ENCODE peak calls at places on chromosomes 5 and 9, in five cellular contexts. G, E, H, Y and X are unnamed samples.

GRCh38 chr5:139696894-139697658 is 48.9 kb downstream of the CXXC5 start:
- DNase-seq in G (no peak), E (peak; percentile 93), H (peak; percentile 75), Y (peak; percentile 82), X (peak; percentile 35)

GRCh38 chr9:117315236-117315635 is 99.6 kb downstream of the ASTN2 start:
- DNase-seq in G (no peak), E (no peak), H (no peak), Y (no peak), X (no peak)

GRCh38 chr5:54264574-54264973 is 45.8 kb downstream of the ARL15 start:
- DNase-seq in G (no peak), E (no peak), H (no peak), Y (no peak), X (no peak)

GRCh38 chr9:98861881-98862501 is 54.5 kb downstream of the GALNT12 start:
- DNase-seq in G (no peak), E (peak; percentile 99), H (no peak), Y (no peak), X (peak; percentile 93)

GRCh38 chr5:132639706-132640130 is 18.3 kb upstream of the IL13 start:
- DNase-seq in G (peak; percentile 80), E (no peak), H (no peak), Y (no peak), X (no peak)

GRCh38 chr9:105286098-105286497 is 41.6 kb downstream of the SLC44A1 start:
- DNase-seq in G (no peak), E (no peak), H (no peak), Y (no peak), X (no peak)

GRCh38 chr5:78706825-78707224 is 58.3 kb upstream of the LHFPL2 start:
- DNase-seq in G (no peak), E (peak; percentile 10), H (no peak), Y (no peak), X (no peak)

GRCh38 chr9:75063556-75064305 is 24.2 kb downstream of the NMRK1 start:
- DNase-seq in G (no peak), E (peak; percentile 71), H (no peak), Y (no peak), X (peak; percentile 2)

GRCh38 chr5:134436523-134437339 is 25.1 kb upstream of the CDKN2AIPNL start:
- DNase-seq in G (peak; percentile 89), E (peak; percentile 99), H (peak; percentile 84), Y (no peak), X (peak; percentile 86)

GRCh38 chr9:130857864-130858730 is 23.0 kb downstream of the ABL1 start:
- DNase-seq in G (no peak), E (peak; percentile 95), H (no peak), Y (no peak), X (peak; percentile 15)

GRCh38 chr9:35579130-35579529 is 25.9 kb upstream of the TESK1 start:
- DNase-seq in G (no peak), E (no peak), H (no peak), Y (no peak), X (no peak)

GRCh38 chr5:135437796-135438560 is 9.2 kb downstream of the DCANP1 start:
- DNase-seq in G (no peak), E (peak; percentile 94), H (peak; percentile 86), Y (no peak), X (peak; percentile 79)

GRCh38 chr9:131405429-131405828 is 11.5 kb downstream of the PRRC2B start:
- DNase-seq in G (no peak), E (peak; percentile 81), H (no peak), Y (no peak), X (no peak)

GRCh38 chr5:169648725-169649124 is 11.7 kb downstream of the DOCK2 start:
- DNase-seq in G (no peak), E (peak; percentile 90), H (peak; percentile 17), Y (no peak), X (no peak)

GRCh38 chr5:74272019-74272775 is 368.3 kb downstream of the ENC1 start:
- DNase-seq in G (no peak), E (peak; percentile 61), H (peak; percentile 59), Y (no peak), X (peak; percentile 51)

GRCh38 chr9:5971740-5972139 is 43.7 kb downstream of the RANBP6 start:
- DNase-seq in G (no peak), E (peak; percentile 52), H (no peak), Y (no peak), X (peak; percentile 35)

GRCh38 chr5:82748688-82749091 is 328.5 kb downstream of the TMEM167A start:
- DNase-seq in G (no peak), E (no peak), H (no peak), Y (no peak), X (no peak)
- H3F3A ChIP-seq in G (no peaks in the 10 kb centered on the region), E (no peaks in the 10 kb centered on the region), H (no peaks in the 10 kb centered on the region), Y (no peaks in the 10 kb centered on the region), X (no peaks in the 10 kb centered on the region)

GRCh38 chr9:91818226-91818587 is 131.8 kb downstream of the ROR2 start:
- DNase-seq in G (no peak), E (no peak), H (no peak), Y (no peak), X (no peak)

GRCh38 chr9:91816356-91816755 is 133.7 kb downstream of the ROR2 start:
- DNase-seq in G (no peak), E (no peak), H (no peak), Y (no peak), X (no peak)

GRCh38 chr9:91815896-91816295 is 134.1 kb downstream of the ROR2 start:
- DNase-seq in G (no peak), E (no peak), H (no peak), Y (no peak), X (no peak)

GRCh38 chr9:91817493-91818225 is 132.4 kb downstream of the ROR2 start:
- DNase-seq in G (no peak), E (peak; percentile 89), H (no peak), Y (no peak), X (no peak)

GRCh38 chr9:91817106-91817492 is 132.9 kb downstream of the ROR2 start:
- DNase-seq in G (no peak), E (no peak), H (no peak), Y (no peak), X (no peak)
- H3K4me1 ChIP-seq in G (no peaks in the 10 kb centered on the region), E (peaks cover 24% of the 10 kb centered on the region), H (no peaks in the 10 kb centered on the region), Y (peaks cover 23% of the 10 kb centered on the region), X (peaks cover 9% of the 10 kb centered on the region)

GRCh38 chr5:131575660-131576227 is 59.3 kb downstream of the RAPGEF6 start:
- DNase-seq in G (no peak), E (no peak), H (no peak), Y (no peak), X (no peak)
- H3K9me3 ChIP-seq in G (no peaks in the 10 kb centered on the region), E (no peaks in the 10 kb centered on the region), H (no peaks in the 10 kb centered on the region), Y (no peaks in the 10 kb centered on the region), X (no peaks in the 10 kb centered on the region)

GRCh38 chr9:29866556-29866955 is 2293.3 kb upstream of the C9orf72 start:
- DNase-seq in G (no peak), E (no peak), H (no peak), Y (no peak), X (no peak)

GRCh38 chr9:29861803-29862202 is 2288.5 kb upstream of the C9orf72 start:
- DNase-seq in G (no peak), E (no peak), H (no peak), Y (no peak), X (peak; percentile 46)

GRCh38 chr9:29865764-29866313 is 2292.6 kb upstream of the C9orf72 start:
- DNase-seq in G (no peak), E (no peak), H (no peak), Y (no peak), X (no peak)
- H3F3A ChIP-seq in G (no peaks in the 10 kb centered on the region), E (no peaks in the 10 kb centered on the region), H (no peaks in the 10 kb centered on the region), Y (peaks cover 3% of the 10 kb centered on the region), X (no peaks in the 10 kb centered on the region)

GRCh38 chr5:155029240-155029639 is 15.7 kb downstream of the KIF4B start:
- DNase-seq in G (no peak), E (no peak), H (no peak), Y (no peak), X (no peak)
- H3K4me1 ChIP-seq in G (no peaks in the 10 kb centered on the region), E (no peaks in the 10 kb centered on the region), H (no peaks in the 10 kb centered on the region), Y (no peaks in the 10 kb centered on the region), X (no peaks in the 10 kb centered on the region)

GRCh38 chr5:58383459-58383858 is 76.4 kb downstream of the PLK2 start:
- DNase-seq in G (no peak), E (peak; percentile 17), H (no peak), Y (no peak), X (no peak)

GRCh38 chr5:58380655-58381054 is 79.2 kb downstream of the PLK2 start:
- DNase-seq in G (no peak), E (no peak), H (no peak), Y (no peak), X (no peak)

GRCh38 chr5:58382131-58382534 is 77.8 kb downstream of the PLK2 start:
- DNase-seq in G (no peak), E (no peak), H (no peak), Y (no peak), X (no peak)

GRCh38 chr5:58378613-58379385 is 81.1 kb downstream of the PLK2 start:
- DNase-seq in G (no peak), E (peak; percentile 2), H (no peak), Y (no peak), X (no peak)

GRCh38 chr5:58381566-58381965 is 78.3 kb downstream of the PLK2 start:
- DNase-seq in G (no peak), E (peak; percentile 14), H (no peak), Y (no peak), X (no peak)
- H3K9me3 ChIP-seq in G (no peaks in the 10 kb centered on the region), E (no peaks in the 10 kb centered on the region), H (peaks cover 33% of the 10 kb centered on the region), Y (peaks cover 18% of the 10 kb centered on the region), X (peaks cover 7% of the 10 kb centered on the region)

GRCh38 chr9:37281541-37281940 is 141.0 kb upstream of the GRHPR start:
- DNase-seq in G (no peak), E (no peak), H (no peak), Y (no peak), X (no peak)
- H3F3A ChIP-seq in G (no peaks in the 10 kb centered on the region), E (peaks cover 27% of the 10 kb centered on the region), H (no peaks in the 10 kb centered on the region), Y (peaks cover 33% of the 10 kb centered on the region), X (no peaks in the 10 kb centered on the region)

GRCh38 chr9:114367406-114367805 is 20.4 kb downstream of the AKNA start:
- DNase-seq in G (no peak), E (no peak), H (no peak), Y (no peak), X (no peak)
- H3K4me1 ChIP-seq in G (peaks cover 89% of the 10 kb centered on the region), E (peaks cover 38% of the 10 kb centered on the region), H (peaks cover 38% of the 10 kb centered on the region), Y (peaks cover 16% of the 10 kb centered on the region), X (peaks cover 57% of the 10 kb centered on the region)